ENCODE peak calls at places on chromosomes 13 and 19, in nine cellular contexts. N is DND-41, C is dorsolateral prefrontal cortex, Y is aorta, F is hepatocyte, R is upper lobe of left lung, M is colonic mucosa, E is breast epithelium, G is fibroblast of lung. I is an unnamed sample.

GRCh38 chr13:111336666-111337065 is 16.2 kb downstream of the TEX29 start:
- DNase-seq in N (no peak), C (no peak), Y (no peak), F (peak; percentile 40), R (no peak), M (no peak), E (no peak), G (peak; percentile 52), I (no peak)

GRCh38 chr19:47255947-47256687 is at the start of gene CCDC9:
- DNase-seq in N (no peak), C (peak; percentile 97), Y (peak; percentile 99), F (peak; percentile 98), R (peak; percentile 94), M (peak; percentile 96), E (peak; percentile 98), G (peak; percentile 97), I (no peak)

GRCh38 chr13:27012482-27013197 is 159.0 kb downstream of the USP12 start:
- DNase-seq in N (no peak), C (no peak), Y (no peak), F (no peak), R (peak; percentile 16), M (no peak), E (no peak), G (peak; percentile 95), I (peak; percentile 75)

GRCh38 chr19:6765738-6766356 is 1.4 kb downstream of the SH2D3A start:
- DNase-seq in N (no peak), C (no peak), Y (no peak), F (peak; percentile 94), R (peak; percentile 97), M (peak; percentile 94), E (peak; percentile 95), G (no peak), I (peak; percentile 92)

GRCh38 chr19:40641306-40641705 is 40.1 kb downstream of the LTBP4 start:
- DNase-seq in N (no peak), C (no peak), Y (no peak), F (no peak), R (no peak), M (no peak), E (no peak), G (peak; percentile 56), I (no peak)

GRCh38 chr19:52336117-52336811 is at the start of gene ZNF610:
- DNase-seq in N (peak; percentile 96), C (peak; percentile 92), Y (peak; percentile 97), F (peak; percentile 96), R (peak; percentile 81), M (peak; percentile 92), E (peak; percentile 90), G (peak; percentile 87), I (peak; percentile 65)

GRCh38 chr19:35249848-35250711 is 1.3 kb downstream of the LSR start:
- DNase-seq in N (no peak), C (no peak), Y (peak; percentile 69), F (no peak), R (no peak), M (peak; percentile 19), E (no peak), G (no peak), I (no peak)

GRCh38 chr13:78201411-78201810 is 282.8 kb upstream of the EDNRB start:
- DNase-seq in N (no peak), C (no peak), Y (no peak), F (no peak), R (no peak), M (no peak), E (no peak), G (no peak), I (no peak)

GRCh38 chr19:4800591-4801081 is 9.1 kb downstream of the FEM1A start:
- DNase-seq in N (no peak), C (no peak), Y (no peak), F (peak; percentile 44), R (peak; percentile 90), M (no peak), E (peak; percentile 94), G (no peak), I (peak; percentile 64)

GRCh38 chr19:934865-935422 is 9.1 kb downstream of the ARID3A start:
- DNase-seq in N (no peak), C (peak; percentile 55), Y (peak; percentile 93), F (peak; percentile 80), R (peak; percentile 95), M (peak; percentile 88), E (peak; percentile 95), G (peak; percentile 82), I (no peak)

GRCh38 chr19:14479985-14480694 is 5.0 kb upstream of the PTGER1 start:
- DNase-seq in N (peak; percentile 69), C (no peak), Y (peak; percentile 82), F (no peak), R (peak; percentile 46), M (no peak), E (no peak), G (peak; percentile 32), I (no peak)

GRCh38 chr19:31099470-31100190 is 249.6 kb downstream of the TSHZ3 start:
- DNase-seq in N (no peak), C (no peak), Y (no peak), F (no peak), R (no peak), M (no peak), E (no peak), G (peak; percentile 14), I (no peak)

GRCh38 chr13:27375686-27376326 is 48.6 kb upstream of the GTF3A start:
- DNase-seq in N (peak; percentile 61), C (no peak), Y (peak; percentile 81), F (peak; percentile 78), R (peak; percentile 46), M (peak; percentile 84), E (no peak), G (peak; percentile 76), I (peak; percentile 69)

GRCh38 chr19:16566161-16566560 is 6.1 kb downstream of the SLC35E1 start:
- DNase-seq in N (peak; percentile 91), C (no peak), Y (no peak), F (no peak), R (peak; percentile 54), M (peak; percentile 42), E (no peak), G (no peak), I (no peak)

GRCh38 chr13:93861818-93862217 is 617.7 kb downstream of the DCT start:
- DNase-seq in N (no peak), C (no peak), Y (no peak), F (peak; percentile 48), R (no peak), M (no peak), E (no peak), G (peak; percentile 71), I (no peak)

GRCh38 chr13:21014666-21015170 is 46.7 kb downstream of the LATS2 start:
- DNase-seq in N (no peak), C (no peak), Y (no peak), F (peak; percentile 45), R (no peak), M (no peak), E (no peak), G (peak; percentile 89), I (no peak)

GRCh38 chr13:99265162-99265822 is 7.1 kb upstream of the GPR18 start:
- DNase-seq in N (no peak), C (no peak), Y (no peak), F (no peak), R (no peak), M (no peak), E (no peak), G (no peak), I (no peak)
- H3K27ac ChIP-seq in N (no peak overlapping the region), C (no peak overlapping the region), Y (no peak overlapping the region), F (no peak overlapping the region), R (no peak overlapping the region), M (no peak overlapping the region), E (no peak overlapping the region), G (no peak overlapping the region), I (no peak overlapping the region)

GRCh38 chr13:35210234-35210633 is 266.3 kb downstream of the MAB21L1 start:
- DNase-seq in N (no peak), C (no peak), Y (no peak), F (no peak), R (no peak), M (no peak), E (no peak), G (peak; percentile 35), I (peak; percentile 0)
- H3K27ac ChIP-seq in N (no peak overlapping the region), C (no peak overlapping the region), Y (no peak overlapping the region), F (no peak overlapping the region), R (no peak overlapping the region), M (no peak overlapping the region), E (no peak overlapping the region), G (no peak overlapping the region), I (no peak overlapping the region)

GRCh38 chr19:48867922-48868195 is 558 bp downstream of the PLEKHA4 start:
- DNase-seq in N (no peak), C (no peak), Y (no peak), F (no peak), R (no peak), M (no peak), E (no peak), G (no peak), I (no peak)
- H3K27ac ChIP-seq in N (no peak overlapping the region), C (no peak overlapping the region), Y (no peak overlapping the region), F (peak overlapping the region; percentile 87), R (peak overlapping the region; percentile 72), M (no peak overlapping the region), E (peak overlapping the region; percentile 92), G (peak overlapping the region; percentile 86), I (peak overlapping the region; percentile 98)

GRCh38 chr19:41893899-41894298 is 10.9 kb downstream of the ARHGEF1 start:
- DNase-seq in N (peak; percentile 51), C (no peak), Y (no peak), F (no peak), R (no peak), M (no peak), E (no peak), G (no peak), I (no peak)

GRCh38 chr19:41888926-41889325 is 5.9 kb downstream of the ARHGEF1 start:
- DNase-seq in N (no peak), C (no peak), Y (no peak), F (no peak), R (peak; percentile 56), M (no peak), E (no peak), G (no peak), I (no peak)

GRCh38 chr19:41894350-41894749 is 11.4 kb downstream of the ARHGEF1 start:
- DNase-seq in N (no peak), C (no peak), Y (no peak), F (no peak), R (no peak), M (no peak), E (no peak), G (no peak), I (no peak)

GRCh38 chr19:41889896-41890295 is 6.9 kb downstream of the ARHGEF1 start:
- DNase-seq in N (no peak), C (no peak), Y (no peak), F (no peak), R (no peak), M (no peak), E (no peak), G (no peak), I (no peak)

DNA sequence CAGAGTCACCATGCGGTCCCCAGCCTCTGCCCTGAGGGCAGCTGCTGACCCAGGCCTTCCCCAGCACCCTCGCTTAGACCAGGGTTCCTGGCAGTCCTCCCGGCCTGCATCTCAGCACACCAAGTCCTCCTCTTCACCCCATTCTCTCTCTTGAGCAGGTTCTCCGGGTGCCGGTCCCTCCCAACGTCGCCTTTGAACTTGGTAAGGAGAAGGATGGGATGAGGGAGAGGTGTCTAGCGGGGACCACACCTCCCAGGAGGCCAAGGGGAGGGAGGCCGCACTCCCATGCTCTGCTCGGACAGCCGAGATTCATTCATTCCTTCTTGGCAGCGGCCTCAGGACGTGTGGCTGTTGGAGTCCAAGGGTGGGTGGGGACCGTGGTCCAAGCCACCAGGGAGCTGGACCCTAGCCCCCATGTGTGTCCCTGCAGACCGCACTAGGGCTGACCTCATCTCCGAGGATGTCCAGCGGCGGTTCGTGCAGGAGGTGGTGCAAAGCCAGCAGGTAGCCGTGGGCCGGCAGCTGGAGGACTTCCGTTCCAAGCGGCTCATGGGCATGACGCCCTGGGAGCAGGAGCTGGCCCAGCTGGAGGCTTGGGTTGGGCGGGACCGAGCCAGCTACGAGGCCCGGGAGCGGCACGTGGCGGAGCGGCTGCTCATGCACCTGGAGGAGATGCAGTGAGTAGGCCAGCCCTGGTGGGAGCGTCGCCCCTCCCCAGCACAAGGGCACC is 9.4 kb downstream of the ARHGEF1 start:
- DNase-seq in N (no peak), C (no peak), Y (no peak), F (no peak), R (no peak), M (no peak), E (no peak), G (no peak), I (no peak)
- H3K27ac ChIP-seq in N (peak overlapping the region; percentile 54), C (no peak overlapping the region), Y (no peak overlapping the region), F (no peak overlapping the region), R (no peak overlapping the region), M (no peak overlapping the region), E (no peak overlapping the region), G (no peak overlapping the region), I (peak overlapping the region; percentile 6)

I was measured in RWPE1.